ENCODE peak calls at places on chromosomes 5 and 9, in six cellular contexts. U is thyroid gland, S is SK-N-SH, D is tibial nerve, W is IMR-90, N is NT2/D1. K is an unnamed sample.

GRCh38 chr9:5612187-5612535 is 16.7 kb upstream of the RIC1 start:
- DNase-seq in N (no peak), W (no peak), S (no peak), D (no peak), U (no peak), K (no peak)

GRCh38 chr5:64884541-64884940 is 115.8 kb downstream of the CWC27 start:
- DNase-seq in S (no peak), U (no peak), N (no peak), D (no peak), W (no peak), K (no peak)

GRCh38 chr5:127958421-127959011 is 125.0 kb upstream of the SLC12A2 start:
- DNase-seq in N (no peak), D (no peak), W (no peak), U (no peak), S (no peak), K (no peak)

GRCh38 chr9:86202338-86202882 is 57.0 kb downstream of the C9orf153 start:
- DNase-seq in S (peak; percentile 56), D (no peak), W (peak; percentile 61), N (peak; percentile 15), U (peak; percentile 6), K (peak; percentile 58)

GRCh38 chr5:142325677-142326479 is 1.1 kb upstream of the SPRY4 start:
- DNase-seq in S (peak; percentile 81), D (peak; percentile 35), U (peak; percentile 65), N (peak; percentile 75), W (peak; percentile 73), K (no peak)

GRCh38 chr9:109923826-109924225 is 143.8 kb downstream of the PALM2AKAP2 start:
- DNase-seq in W (no peak), N (no peak), U (no peak), D (no peak), S (no peak), K (no peak)

GRCh38 chr5:35023531-35024178 is 24.1 kb downstream of the AGXT2 start:
- DNase-seq in U (no peak), D (no peak), N (no peak), S (no peak), W (no peak), K (no peak)

GRCh38 chr5:78506296-78507049 is 142.1 kb downstream of the LHFPL2 start:
- DNase-seq in S (peak; percentile 69), W (peak; percentile 39), N (no peak), U (no peak), D (no peak), K (no peak)

GRCh38 chr5:115983519-115983918 is 21.2 kb downstream of the LVRN start:
- DNase-seq in W (no peak), N (no peak), U (no peak), D (no peak), S (peak; percentile 10), K (no peak)

GRCh38 chr5:159463590-159464321 is 133.5 kb upstream of the IL12B start:
- DNase-seq in D (no peak), U (no peak), W (peak; percentile 35), S (no peak), N (no peak), K (no peak)

GRCh38 chr9:26356491-26356890 is 536.1 kb downstream of the CAAP1 start:
- DNase-seq in W (no peak), N (no peak), U (peak; percentile 14), S (no peak), D (no peak), K (no peak)

GRCh38 chr9:111870774-111871542 is 25.7 kb upstream of the UGCG start:
- DNase-seq in D (no peak), W (no peak), U (no peak), N (no peak), S (no peak), K (no peak)

GRCh38 chr5:55821731-55822512 is 29.2 kb upstream of the IL31RA start:
- DNase-seq in W (no peak), N (no peak), S (peak; percentile 82), D (no peak), U (peak; percentile 18), K (no peak)

GRCh38 chr5:55324815-55325418 is 17.1 kb downstream of the MTREX start:
- DNase-seq in U (no peak), N (no peak), S (peak; percentile 22), D (no peak), W (peak; percentile 58), K (peak; percentile 49)

GRCh38 chr5:170719551-170719950 is 64.0 kb upstream of the GABRP start:
- DNase-seq in D (no peak), U (no peak), S (no peak), W (no peak), N (no peak), K (no peak)

GRCh38 chr5:73030995-73031394 is 75.2 kb downstream of the FCHO2 start:
- DNase-seq in D (no peak), N (peak; percentile 15), S (peak; percentile 9), U (peak; percentile 53), W (peak; percentile 90), K (no peak)

GRCh38 chr5:124310453-124310852 is 436.0 kb downstream of the ZNF608 start:
- DNase-seq in W (no peak), U (no peak), S (no peak), D (no peak), N (no peak), K (no peak)

GRCh38 chr5:171201285-171201684 is 107.8 kb upstream of the TLX3 start:
- DNase-seq in N (no peak), S (peak; percentile 49), D (no peak), W (peak; percentile 2), U (no peak), K (no peak)

GRCh38 chr5:32325067-32325466 is 12.3 kb upstream of the MTMR12 start:
- DNase-seq in W (peak; percentile 38), N (no peak), U (no peak), S (no peak), D (no peak), K (peak; percentile 83)

GRCh38 chr5:92391-93220 is 638 bp downstream of the PLEKHG4B start:
- DNase-seq in W (no peak), U (peak; percentile 11), N (no peak), D (no peak), S (peak; percentile 84), K (no peak)

GRCh38 chr9:88388886-88389617 is 808 bp downstream of the SPIN1 start:
- DNase-seq in W (peak; percentile 76), N (peak; percentile 32), D (no peak), U (peak; percentile 57), S (peak; percentile 91), K (peak; percentile 14)

GRCh38 chr5:73902327-73903051 is 276.5 kb downstream of the ARHGEF28 start:
- DNase-seq in U (no peak), N (peak; percentile 28), S (peak; percentile 58), D (no peak), W (peak; percentile 77), K (peak; percentile 68)

GRCh38 chr9:90141723-90142122 is 500.9 kb downstream of the DIRAS2 start:
- DNase-seq in N (no peak), S (peak; percentile 49), D (no peak), W (peak; percentile 29), U (no peak), K (peak; percentile 60)

GRCh38 chr5:68333649-68334549 is 118.3 kb downstream of the PIK3R1 start:
- DNase-seq in W (peak; percentile 82), D (no peak), U (no peak), N (no peak), S (no peak), K (no peak)

GRCh38 chr5:154881986-154882385 is 23.6 kb downstream of the CNOT8 start:
- DNase-seq in D (no peak), U (no peak), S (no peak), W (no peak), N (no peak), K (no peak)
- H3K9me3 ChIP-seq in D (peaks cover 48% of the 10 kb centered on the region), U (no peaks in the 10 kb centered on the region), S (peaks cover 19% of the 10 kb centered on the region), W (peaks cover 19% of the 10 kb centered on the region), N (peaks cover 49% of the 10 kb centered on the region), K (no peaks in the 10 kb centered on the region)

DNA sequence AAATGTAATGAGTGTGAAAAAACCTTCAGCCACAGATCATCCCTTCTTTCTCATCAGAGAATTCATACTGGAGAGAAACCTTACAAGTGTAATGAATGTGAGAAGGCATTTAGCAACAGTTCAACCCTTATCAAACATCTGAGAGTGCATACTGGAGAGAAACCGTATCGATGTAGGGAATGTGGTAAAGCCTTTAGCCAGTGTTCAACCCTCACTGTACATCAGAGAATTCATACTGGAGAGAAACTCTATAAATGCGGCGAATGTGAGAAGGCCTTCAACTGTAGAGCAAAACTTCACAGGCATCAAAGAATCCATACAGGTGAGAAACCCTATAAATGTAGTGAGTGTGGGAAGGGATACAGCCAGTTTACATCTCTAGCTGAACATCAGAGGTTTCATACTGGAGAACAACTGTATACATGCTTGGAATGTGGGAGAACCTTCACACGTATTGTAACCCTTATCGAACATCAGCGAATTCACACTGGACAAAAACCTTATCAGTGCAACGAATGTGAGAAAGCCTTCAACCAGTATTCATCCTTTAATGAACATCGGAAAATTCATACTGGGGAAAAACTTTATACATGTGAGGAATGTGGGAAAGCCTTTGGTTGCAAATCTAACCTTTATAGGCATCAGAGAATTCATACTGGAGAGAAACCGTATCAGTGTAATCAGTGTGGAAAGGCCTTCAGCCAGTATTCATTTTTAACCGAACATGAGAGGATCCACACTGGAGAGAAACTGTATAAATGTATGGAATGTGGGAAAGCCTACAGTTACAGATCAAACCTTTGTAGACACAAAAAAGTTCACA is 19.2 kb downstream of the ZNF354C start:
- DNase-seq in W (no peak), N (no peak), D (no peak), U (no peak), S (no peak), K (no peak)
- H3K9me3 ChIP-seq in W (peaks cover 72% of the 10 kb centered on the region), N (peaks cover 97% of the 10 kb centered on the region), D (peaks cover 100% of the 10 kb centered on the region), U (no peaks in the 10 kb centered on the region), S (peaks cover 31% of the 10 kb centered on the region), K (no peaks in the 10 kb centered on the region)

DNA sequence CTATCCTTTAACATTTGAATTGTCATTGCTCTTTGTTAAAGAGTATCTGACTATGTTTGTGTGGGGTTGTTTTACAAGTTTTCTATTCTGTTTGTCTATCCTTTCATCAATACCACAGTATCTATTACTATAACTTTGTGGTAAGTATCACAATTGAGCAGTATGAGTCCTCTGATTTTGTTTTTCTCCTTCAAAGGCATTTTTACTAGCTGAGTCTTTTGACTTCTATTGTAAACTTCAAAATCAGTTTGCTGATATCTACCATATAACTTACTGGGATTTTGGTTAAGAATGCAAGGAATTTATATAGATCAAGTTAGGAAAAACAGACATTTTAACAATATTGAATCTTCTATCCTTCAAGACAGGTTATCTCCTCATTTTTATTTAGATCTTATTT is 789.8 kb upstream of the PTPRD start:
- DNase-seq in U (no peak), S (no peak), D (no peak), W (no peak), N (no peak), K (no peak)
- H3K9me3 ChIP-seq in U (no peaks in the 10 kb centered on the region), S (peaks cover 7% of the 10 kb centered on the region), D (peaks cover 28% of the 10 kb centered on the region), W (peaks cover 3% of the 10 kb centered on the region), N (peaks cover 32% of the 10 kb centered on the region), K (no peaks in the 10 kb centered on the region)

GRCh38 chr9:94286056-94286455 is 27.0 kb downstream of the ZNF169 start:
- DNase-seq in U (no peak), W (no peak), S (no peak), D (no peak), N (no peak), K (no peak)

GRCh38 chr9:94281101-94281500 is 22.0 kb downstream of the ZNF169 start:
- DNase-seq in W (no peak), U (no peak), N (no peak), S (no peak), D (no peak), K (no peak)

GRCh38 chr9:94277885-94278536 is 18.9 kb downstream of the ZNF169 start:
- DNase-seq in D (no peak), N (no peak), U (no peak), W (no peak), S (no peak), K (no peak)

GRCh38 chr9:94280409-94280989 is 21.4 kb downstream of the ZNF169 start:
- DNase-seq in N (no peak), S (no peak), U (no peak), D (no peak), W (no peak), K (no peak)
- H3K9me3 ChIP-seq in N (peaks cover 29% of the 10 kb centered on the region), S (no peaks in the 10 kb centered on the region), U (no peaks in the 10 kb centered on the region), D (no peaks in the 10 kb centered on the region), W (no peaks in the 10 kb centered on the region), K (no peaks in the 10 kb centered on the region)

GRCh38 chr5:155628346-155628745 is 614.8 kb downstream of the KIF4B start:
- DNase-seq in W (no peak), S (no peak), U (no peak), D (no peak), N (no peak), K (no peak)
- H3K9me3 ChIP-seq in W (peaks cover 9% of the 10 kb centered on the region), S (no peaks in the 10 kb centered on the region), U (no peaks in the 10 kb centered on the region), D (peaks cover 4% of the 10 kb centered on the region), N (peaks cover 4% of the 10 kb centered on the region), K (no peaks in the 10 kb centered on the region)